ENCODE peak calls at places on chromosome 7, in four cellular contexts. B is T follicular helper cell, D is OCI-M1, U is kidney glomerular epithelial cell. S is an unnamed sample.

GRCh38 chr7:112399501-112399900 is 50.8 kb upstream of the IFRD1 start:
- DNase-seq in B (no peak), D (no peak), U (no peak), S (peak)

GRCh38 chr7:157676456-157677255 is 339.9 kb downstream of the DNAJB6 start:
- DNase-seq in B (no peak), D (no peak), U (no peak), S (no peak)

GRCh38 chr7:27386581-27386980 is 144.0 kb downstream of the EVX1 start:
- DNase-seq in B (no peak), D (no peak), U (no peak), S (no peak)

GRCh38 chr7:29639887-29640600 is 76.4 kb downstream of the PRR15 start:
- DNase-seq in B (no peak), D (no peak), U (no peak), S (no peak)

GRCh38 chr7:455110-455928 is 64.3 kb downstream of the PDGFA start:
- DNase-seq in B (no peak), D (no peak), U (no peak), S (no peak)

GRCh38 chr7:106812027-106812643 is 52.9 kb upstream of the PIK3CG start:
- DNase-seq in B (no peak), D (no peak), U (no peak), S (no peak)

GRCh38 chr7:66699998-66700397 is 40.5 kb upstream of the RABGEF1 start:
- DNase-seq in B (no peak), D (no peak), U (no peak), S (no peak)

GRCh38 chr7:33905389-33906032 is at the start of gene BMPER:
- DNase-seq in B (no peak), D (no peak), U (peak), S (no peak)

GRCh38 chr7:36227223-36227622 is 74.2 kb downstream of the EEPD1 start:
- DNase-seq in B (no peak), D (no peak), U (no peak), S (no peak)

GRCh38 chr7:46007990-46008643 is 87.0 kb upstream of the IGFBP3 start:
- DNase-seq in B (no peak), D (no peak), U (no peak), S (no peak)

GRCh38 chr7:96430350-96430749 is 108.5 kb upstream of the SLC25A13 start:
- DNase-seq in B (no peak), D (no peak), U (no peak), S (no peak)

GRCh38 chr7:4123823-4124222 is 558.3 kb upstream of the FOXK1 start:
- DNase-seq in B (no peak), D (no peak), U (peak), S (peak)

GRCh38 chr7:128705891-128706333 is 33.2 kb upstream of the CALU start:
- DNase-seq in B (no peak), D (peak), U (no peak), S (no peak)

GRCh38 chr7:2116903-2117680 is 115.7 kb downstream of the MAD1L1 start:
- DNase-seq in B (no peak), D (no peak), U (no peak), S (no peak)

GRCh38 chr7:87414400-87415188 is 60.9 kb downstream of the ABCB4 start:
- DNase-seq in B (no peak), D (peak), U (peak), S (no peak)

GRCh38 chr7:19754521-19755116 is 18.8 kb downstream of the TMEM196 start:
- DNase-seq in B (no peak), D (peak), U (peak), S (peak)

GRCh38 chr7:16668049-16668858 is 22.3 kb downstream of the BZW2 start:
- DNase-seq in B (no peak), D (peak), U (no peak), S (peak)

GRCh38 chr7:27182861-27183681 is 2.0 kb downstream of the HOXA11 start:
- DNase-seq in B (no peak), D (no peak), U (no peak), S (no peak)

GRCh38 chr7:157041004-157041403 is 30.5 kb upstream of the MNX1 start:
- DNase-seq in B (no peak), D (no peak), U (no peak), S (no peak)

GRCh38 chr7:143257501-143257900 is 5.7 kb upstream of the GSTK1 start:
- DNase-seq in B (no peak), D (no peak), U (no peak), S (no peak)

GRCh38 chr7:6164491-6164890 is 107.9 kb downstream of the CYTH3 start:
- DNase-seq in B (no peak), D (no peak), U (no peak), S (no peak)

GRCh38 chr7:27179503-27180430 is 5.3 kb downstream of the HOXA11 start:
- DNase-seq in B (no peak), D (peak), U (no peak), S (no peak)

GRCh38 chr7:92613720-92614119 is 23.5 kb upstream of the FAM133B start:
- DNase-seq in B (no peak), D (no peak), U (no peak), S (no peak)

GRCh38 chr7:500521-501420 is 18.9 kb downstream of the PDGFA start:
- DNase-seq in B (no peak), D (no peak), U (no peak), S (no peak)

GRCh38 chr7:131546583-131547111 is 9.8 kb downstream of the PODXL start:
- DNase-seq in B (peak), D (peak), U (no peak), S (no peak)

GRCh38 chr7:94115316-94115715 is 111.2 kb upstream of the BET1 start:
- DNase-seq in B (no peak), D (no peak), U (no peak), S (no peak)

S was measured in astrocyte of the cerebellum.